ENCODE peak calls at places on chromosomes 1 and 21, in nine cellular contexts. One of them, this sample, is unnamed.

GRCh38 chr1:157025856-157026255 is 19.7 kb downstream of the ARHGEF11 start:
- DNase-seq in CD8-positive, alpha-beta T cell: no peak
- DNase-seq in mammary epithelial cell: no peak
- DNase-seq in suprapubic skin: no peak
- DNase-seq in pancreas: no peak
- DNase-seq in lung: no peak
- DNase-seq in cardiac muscle cell: no peak
- DNase-seq in ovary: no peak
- DNase-seq in colonic mucosa: no peak
- DNase-seq in this sample: no peak

GRCh38 chr1:151968058-151968457 is 25.6 kb downstream of the S100A10 start:
- DNase-seq in suprapubic skin: peak; percentile 58
- DNase-seq in CD8-positive, alpha-beta T cell: peak; percentile 47
- DNase-seq in lung: no peak
- DNase-seq in ovary: no peak
- DNase-seq in pancreas: no peak
- DNase-seq in colonic mucosa: peak; percentile 74
- DNase-seq in cardiac muscle cell: peak; percentile 58
- DNase-seq in mammary epithelial cell: peak; percentile 52
- DNase-seq in this sample: no peak

GRCh38 chr1:18339161-18339560 is 141.6 kb upstream of the KLHDC7A start:
- DNase-seq in lung: no peak
- DNase-seq in colonic mucosa: no peak
- DNase-seq in pancreas: no peak
- DNase-seq in suprapubic skin: no peak
- DNase-seq in mammary epithelial cell: no peak
- DNase-seq in CD8-positive, alpha-beta T cell: no peak
- DNase-seq in ovary: no peak
- DNase-seq in cardiac muscle cell: no peak
- DNase-seq in this sample: no peak

GRCh38 chr1:240672132-240672811 is 60.3 kb upstream of the GREM2 start:
- DNase-seq in CD8-positive, alpha-beta T cell: no peak
- DNase-seq in pancreas: no peak
- DNase-seq in ovary: no peak
- DNase-seq in lung: no peak
- DNase-seq in colonic mucosa: no peak
- DNase-seq in cardiac muscle cell: no peak
- DNase-seq in mammary epithelial cell: no peak
- DNase-seq in suprapubic skin: no peak
- DNase-seq in this sample: no peak

GRCh38 chr1:172343246-172344099 is 77.0 kb upstream of the C1orf105 start:
- DNase-seq in CD8-positive, alpha-beta T cell: no peak
- DNase-seq in pancreas: no peak
- DNase-seq in ovary: no peak
- DNase-seq in suprapubic skin: no peak
- DNase-seq in colonic mucosa: no peak
- DNase-seq in cardiac muscle cell: no peak
- DNase-seq in lung: no peak
- DNase-seq in mammary epithelial cell: peak; percentile 61
- DNase-seq in this sample: peak; percentile 55

GRCh38 chr1:94009304-94009703 is 100.1 kb upstream of the GCLM start:
- DNase-seq in lung: no peak
- DNase-seq in suprapubic skin: no peak
- DNase-seq in ovary: no peak
- DNase-seq in colonic mucosa: no peak
- DNase-seq in cardiac muscle cell: no peak
- DNase-seq in pancreas: no peak
- DNase-seq in mammary epithelial cell: no peak
- DNase-seq in CD8-positive, alpha-beta T cell: no peak
- DNase-seq in this sample: no peak

GRCh38 chr1:116325922-116326321 is 47.1 kb upstream of the ATP1A1 start:
- DNase-seq in CD8-positive, alpha-beta T cell: peak; percentile 44
- DNase-seq in cardiac muscle cell: no peak
- DNase-seq in pancreas: no peak
- DNase-seq in suprapubic skin: no peak
- DNase-seq in ovary: no peak
- DNase-seq in mammary epithelial cell: no peak
- DNase-seq in lung: no peak
- DNase-seq in colonic mucosa: no peak
- DNase-seq in this sample: peak; percentile 2

GRCh38 chr1:89884718-89885596 is 64.1 kb downstream of the LRRC8D start:
- DNase-seq in suprapubic skin: no peak
- DNase-seq in CD8-positive, alpha-beta T cell: no peak
- DNase-seq in lung: no peak
- DNase-seq in cardiac muscle cell: no peak
- DNase-seq in colonic mucosa: no peak
- DNase-seq in mammary epithelial cell: no peak
- DNase-seq in ovary: no peak
- DNase-seq in pancreas: no peak
- DNase-seq in this sample: no peak

GRCh38 chr1:51968632-51969031 is 21.9 kb downstream of the RAB3B start:
- DNase-seq in colonic mucosa: no peak
- DNase-seq in ovary: no peak
- DNase-seq in pancreas: peak; percentile 30
- DNase-seq in suprapubic skin: no peak
- DNase-seq in mammary epithelial cell: no peak
- DNase-seq in cardiac muscle cell: no peak
- DNase-seq in lung: no peak
- DNase-seq in CD8-positive, alpha-beta T cell: no peak
- DNase-seq in this sample: no peak

GRCh38 chr1:168687796-168688195 is 41.2 kb downstream of the DPT start:
- DNase-seq in pancreas: no peak
- DNase-seq in CD8-positive, alpha-beta T cell: no peak
- DNase-seq in lung: no peak
- DNase-seq in ovary: no peak
- DNase-seq in suprapubic skin: no peak
- DNase-seq in mammary epithelial cell: no peak
- DNase-seq in colonic mucosa: no peak
- DNase-seq in cardiac muscle cell: peak; percentile 29
- DNase-seq in this sample: no peak

GRCh38 chr1:91120421-91120820 is 98.6 kb upstream of the ZNF644 start:
- DNase-seq in CD8-positive, alpha-beta T cell: no peak
- DNase-seq in lung: peak; percentile 37
- DNase-seq in ovary: no peak
- DNase-seq in pancreas: no peak
- DNase-seq in mammary epithelial cell: no peak
- DNase-seq in cardiac muscle cell: no peak
- DNase-seq in suprapubic skin: peak; percentile 69
- DNase-seq in colonic mucosa: no peak
- DNase-seq in this sample: no peak

GRCh38 chr1:18060331-18060730 is 47.3 kb upstream of the IGSF21 start:
- DNase-seq in lung: no peak
- DNase-seq in CD8-positive, alpha-beta T cell: no peak
- DNase-seq in pancreas: no peak
- DNase-seq in ovary: no peak
- DNase-seq in colonic mucosa: no peak
- DNase-seq in suprapubic skin: no peak
- DNase-seq in mammary epithelial cell: no peak
- DNase-seq in cardiac muscle cell: no peak
- DNase-seq in this sample: no peak

GRCh38 chr1:85137660-85138059 is 63.2 kb downstream of the SYDE2 start:
- DNase-seq in pancreas: peak; percentile 94
- DNase-seq in lung: peak; percentile 86
- DNase-seq in CD8-positive, alpha-beta T cell: no peak
- DNase-seq in suprapubic skin: no peak
- DNase-seq in ovary: no peak
- DNase-seq in mammary epithelial cell: peak; percentile 23
- DNase-seq in cardiac muscle cell: no peak
- DNase-seq in colonic mucosa: peak; percentile 88
- DNase-seq in this sample: no peak

GRCh38 chr1:30194741-30195423 is 528.5 kb downstream of the MATN1 start:
- DNase-seq in CD8-positive, alpha-beta T cell: no peak
- DNase-seq in lung: peak; percentile 17
- DNase-seq in pancreas: no peak
- DNase-seq in mammary epithelial cell: no peak
- DNase-seq in cardiac muscle cell: no peak
- DNase-seq in colonic mucosa: no peak
- DNase-seq in suprapubic skin: no peak
- DNase-seq in ovary: no peak
- DNase-seq in this sample: no peak

GRCh38 chr21:41747943-41748738 is 18.7 kb downstream of the RIPK4 start:
- DNase-seq in suprapubic skin: no peak
- DNase-seq in mammary epithelial cell: no peak
- DNase-seq in colonic mucosa: no peak
- DNase-seq in pancreas: no peak
- DNase-seq in lung: no peak
- DNase-seq in cardiac muscle cell: no peak
- DNase-seq in CD8-positive, alpha-beta T cell: no peak
- DNase-seq in ovary: no peak
- DNase-seq in this sample: no peak

GRCh38 chr1:185917646-185918045 is 183.5 kb downstream of the HMCN1 start:
- DNase-seq in colonic mucosa: no peak
- DNase-seq in mammary epithelial cell: peak; percentile 19
- DNase-seq in lung: peak; percentile 33
- DNase-seq in cardiac muscle cell: peak; percentile 77
- DNase-seq in CD8-positive, alpha-beta T cell: no peak
- DNase-seq in pancreas: no peak
- DNase-seq in suprapubic skin: no peak
- DNase-seq in ovary: no peak
- DNase-seq in this sample: no peak

GRCh38 chr21:29939859-29940245 is at the start of gene GRIK1:
- DNase-seq in CD8-positive, alpha-beta T cell: no peak
- DNase-seq in lung: no peak
- DNase-seq in suprapubic skin: no peak
- DNase-seq in ovary: no peak
- DNase-seq in pancreas: peak; percentile 10
- DNase-seq in mammary epithelial cell: no peak
- DNase-seq in colonic mucosa: no peak
- DNase-seq in cardiac muscle cell: peak; percentile 36
- DNase-seq in this sample: no peak

GRCh38 chr1:7893529-7894180 is 40.8 kb upstream of the UTS2 start:
- DNase-seq in pancreas: no peak
- DNase-seq in colonic mucosa: no peak
- DNase-seq in suprapubic skin: no peak
- DNase-seq in ovary: no peak
- DNase-seq in CD8-positive, alpha-beta T cell: no peak
- DNase-seq in lung: no peak
- DNase-seq in cardiac muscle cell: no peak
- DNase-seq in mammary epithelial cell: no peak
- DNase-seq in this sample: no peak

GRCh38 chr1:96695954-96696353 is 25.6 kb upstream of the PTBP2 start:
- DNase-seq in lung: no peak
- DNase-seq in suprapubic skin: no peak
- DNase-seq in mammary epithelial cell: no peak
- DNase-seq in CD8-positive, alpha-beta T cell: no peak
- DNase-seq in ovary: no peak
- DNase-seq in colonic mucosa: no peak
- DNase-seq in pancreas: no peak
- DNase-seq in cardiac muscle cell: no peak
- DNase-seq in this sample: no peak

GRCh38 chr1:12595839-12596821 is 21.9 kb downstream of the DHRS3 start:
- DNase-seq in cardiac muscle cell: peak; percentile 79
- DNase-seq in ovary: peak; percentile 86
- DNase-seq in lung: peak; percentile 80
- DNase-seq in suprapubic skin: peak; percentile 93
- DNase-seq in CD8-positive, alpha-beta T cell: peak; percentile 38
- DNase-seq in pancreas: peak; percentile 59
- DNase-seq in colonic mucosa: peak; percentile 90
- DNase-seq in mammary epithelial cell: peak; percentile 84
- DNase-seq in this sample: no peak

GRCh38 chr1:228807904-228808487 is 72.7 kb downstream of the RHOU start:
- DNase-seq in cardiac muscle cell: no peak
- DNase-seq in colonic mucosa: no peak
- DNase-seq in suprapubic skin: no peak
- DNase-seq in CD8-positive, alpha-beta T cell: no peak
- DNase-seq in lung: no peak
- DNase-seq in mammary epithelial cell: no peak
- DNase-seq in ovary: no peak
- DNase-seq in pancreas: no peak
- DNase-seq in this sample: no peak
- H3K27me3 ChIP-seq in cardiac muscle cell: peaks cover 4% of the 10 kb centered on the region
- H3K27me3 ChIP-seq in colonic mucosa: no peaks in the 10 kb centered on the region
- H3K27me3 ChIP-seq in suprapubic skin: no peaks in the 10 kb centered on the region
- H3K27me3 ChIP-seq in CD8-positive, alpha-beta T cell: no peaks in the 10 kb centered on the region
- H3K27me3 ChIP-seq in lung: no peaks in the 10 kb centered on the region
- H3K27me3 ChIP-seq in mammary epithelial cell: no peaks in the 10 kb centered on the region
- H3K27me3 ChIP-seq in ovary: no peaks in the 10 kb centered on the region
- H3K27me3 ChIP-seq in pancreas: no peaks in the 10 kb centered on the region
- H3K27me3 ChIP-seq in this sample: no peaks in the 10 kb centered on the region

GRCh38 chr1:11391891-11392290 is 87.1 kb upstream of the DISP3 start:
- DNase-seq in CD8-positive, alpha-beta T cell: no peak
- DNase-seq in pancreas: no peak
- DNase-seq in mammary epithelial cell: no peak
- DNase-seq in suprapubic skin: no peak
- DNase-seq in colonic mucosa: no peak
- DNase-seq in cardiac muscle cell: no peak
- DNase-seq in lung: no peak
- DNase-seq in ovary: no peak
- DNase-seq in this sample: no peak
- H3K27me3 ChIP-seq in CD8-positive, alpha-beta T cell: no peaks in the 10 kb centered on the region
- H3K27me3 ChIP-seq in pancreas: no peaks in the 10 kb centered on the region
- H3K27me3 ChIP-seq in mammary epithelial cell: no peaks in the 10 kb centered on the region
- H3K27me3 ChIP-seq in suprapubic skin: peaks cover 68% of the 10 kb centered on the region
- H3K27me3 ChIP-seq in colonic mucosa: no peaks in the 10 kb centered on the region
- H3K27me3 ChIP-seq in cardiac muscle cell: peaks cover 3% of the 10 kb centered on the region
- H3K27me3 ChIP-seq in lung: no peaks in the 10 kb centered on the region
- H3K27me3 ChIP-seq in ovary: no peaks in the 10 kb centered on the region
- H3K27me3 ChIP-seq in this sample: peaks cover 2% of the 10 kb centered on the region

DNA sequence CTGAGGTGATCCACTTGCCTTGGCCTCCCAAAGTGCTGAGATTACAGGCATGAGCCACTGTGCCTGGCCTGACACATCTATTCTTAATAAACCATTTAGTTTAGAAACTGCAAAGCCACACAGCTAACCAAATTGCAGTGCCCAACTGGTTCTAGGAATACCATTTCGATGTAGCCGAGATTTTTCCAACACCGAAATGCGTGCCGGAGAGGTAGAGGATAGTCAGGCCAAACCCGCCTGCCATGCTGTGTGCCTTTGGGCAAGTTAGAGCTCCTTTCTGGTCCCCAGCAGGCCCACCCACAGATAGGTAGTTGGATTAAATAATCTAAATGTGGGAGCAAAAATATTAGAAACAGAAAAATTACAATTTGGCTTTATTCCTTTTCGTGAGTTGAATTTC is 254.4 kb downstream of the FOXD2 start:
- DNase-seq in pancreas: no peak
- DNase-seq in CD8-positive, alpha-beta T cell: no peak
- DNase-seq in ovary: no peak
- DNase-seq in mammary epithelial cell: no peak
- DNase-seq in colonic mucosa: peak; percentile 12
- DNase-seq in cardiac muscle cell: no peak
- DNase-seq in suprapubic skin: peak; percentile 31
- DNase-seq in lung: peak; percentile 9
- DNase-seq in this sample: no peak
- H3K27me3 ChIP-seq in pancreas: no peaks in the 10 kb centered on the region
- H3K27me3 ChIP-seq in CD8-positive, alpha-beta T cell: peaks cover 4% of the 10 kb centered on the region
- H3K27me3 ChIP-seq in ovary: no peaks in the 10 kb centered on the region
- H3K27me3 ChIP-seq in mammary epithelial cell: no peaks in the 10 kb centered on the region
- H3K27me3 ChIP-seq in colonic mucosa: no peaks in the 10 kb centered on the region
- H3K27me3 ChIP-seq in cardiac muscle cell: no peaks in the 10 kb centered on the region
- H3K27me3 ChIP-seq in suprapubic skin: peaks cover 29% of the 10 kb centered on the region
- H3K27me3 ChIP-seq in lung: no peaks in the 10 kb centered on the region
- H3K27me3 ChIP-seq in this sample: no peaks in the 10 kb centered on the region

DNA sequence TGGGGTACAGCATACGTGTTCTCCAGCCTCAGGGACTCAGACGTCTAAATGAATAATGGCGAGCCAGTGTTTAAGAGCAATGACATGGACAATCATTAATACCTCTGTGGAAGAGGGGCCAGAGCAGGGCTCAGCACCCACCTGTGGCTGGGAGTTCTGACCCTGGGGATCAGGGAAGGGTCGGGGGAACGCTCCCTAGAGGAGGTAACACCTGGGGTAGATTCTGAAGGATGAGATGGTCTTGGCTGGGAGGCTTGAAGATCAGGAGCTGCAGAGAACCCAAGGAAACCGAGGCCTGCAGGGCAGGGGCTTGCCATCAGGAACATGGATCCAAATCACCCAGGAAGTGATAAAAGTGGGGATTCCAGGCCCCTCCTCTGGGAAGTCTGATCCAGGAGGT is 138.2 kb upstream of the RUNX3 start:
- DNase-seq in suprapubic skin: no peak
- DNase-seq in mammary epithelial cell: no peak
- DNase-seq in CD8-positive, alpha-beta T cell: no peak
- DNase-seq in colonic mucosa: no peak
- DNase-seq in ovary: no peak
- DNase-seq in pancreas: no peak
- DNase-seq in lung: no peak
- DNase-seq in cardiac muscle cell: no peak
- DNase-seq in this sample: no peak
- H3K27me3 ChIP-seq in suprapubic skin: no peaks in the 10 kb centered on the region
- H3K27me3 ChIP-seq in mammary epithelial cell: no peaks in the 10 kb centered on the region
- H3K27me3 ChIP-seq in CD8-positive, alpha-beta T cell: no peaks in the 10 kb centered on the region
- H3K27me3 ChIP-seq in colonic mucosa: no peaks in the 10 kb centered on the region
- H3K27me3 ChIP-seq in ovary: no peaks in the 10 kb centered on the region
- H3K27me3 ChIP-seq in pancreas: no peaks in the 10 kb centered on the region
- H3K27me3 ChIP-seq in lung: no peaks in the 10 kb centered on the region
- H3K27me3 ChIP-seq in cardiac muscle cell: no peaks in the 10 kb centered on the region
- H3K27me3 ChIP-seq in this sample: no peaks in the 10 kb centered on the region

This sample was measured in GM06990.